ENCODE peak calls at places on chromosomes 16 and 17, in four cellular contexts. One of them, this sample, is unnamed.

GRCh38 chr16:456891-457483 is 31.5 kb downstream of the RAB11FIP3 start:
- DNase-seq in IMR-90: peak
- DNase-seq in pancreas: no peak
- DNase-seq in psoas muscle: no peak
- DNase-seq in this sample: no peak

GRCh38 chr17:48162305-48162934 is 54.9 kb downstream of the SNX11 start:
- DNase-seq in psoas muscle: no peak
- DNase-seq in IMR-90: no peak
- DNase-seq in pancreas: no peak
- DNase-seq in this sample: no peak

GRCh38 chr17:44627513-44627912 is 28.8 kb upstream of the MEIOC start:
- DNase-seq in psoas muscle: no peak
- DNase-seq in IMR-90: no peak
- DNase-seq in pancreas: no peak
- DNase-seq in this sample: no peak

GRCh38 chr17:60149691-60150582 is at the start of gene CA4:
- DNase-seq in pancreas: no peak
- DNase-seq in psoas muscle: no peak
- DNase-seq in IMR-90: no peak
- DNase-seq in this sample: peak

GRCh38 chr17:69141802-69142472 is at the start of gene ABCA6:
- DNase-seq in IMR-90: no peak
- DNase-seq in pancreas: no peak
- DNase-seq in psoas muscle: no peak
- DNase-seq in this sample: no peak

GRCh38 chr17:80362428-80363119 is 52.4 kb upstream of the ENDOV start:
- DNase-seq in pancreas: no peak
- DNase-seq in IMR-90: peak
- DNase-seq in psoas muscle: peak
- DNase-seq in this sample: no peak

GRCh38 chr16:28531777-28532744 is 6.7 kb downstream of the NUPR1 start:
- DNase-seq in psoas muscle: peak
- DNase-seq in pancreas: peak
- DNase-seq in IMR-90: no peak
- DNase-seq in this sample: no peak

GRCh38 chr16:67468731-67469130 is 12.2 kb downstream of the ATP6V0D1 start:
- DNase-seq in psoas muscle: no peak
- DNase-seq in pancreas: no peak
- DNase-seq in IMR-90: no peak
- DNase-seq in this sample: no peak

GRCh38 chr16:24508614-24509013 is 30.8 kb upstream of the RBBP6 start:
- DNase-seq in IMR-90: peak
- DNase-seq in psoas muscle: peak
- DNase-seq in pancreas: no peak
- DNase-seq in this sample: no peak

GRCh38 chr17:33039874-33040273 is 48.2 kb downstream of the SPACA3 start:
- DNase-seq in psoas muscle: no peak
- DNase-seq in IMR-90: peak
- DNase-seq in pancreas: no peak
- DNase-seq in this sample: no peak

GRCh38 chr16:2033057-2033911 is 6.6 kb downstream of the NHERF2 start:
- DNase-seq in psoas muscle: no peak
- DNase-seq in IMR-90: peak
- DNase-seq in pancreas: no peak
- DNase-seq in this sample: no peak

GRCh38 chr16:68784226-68784625 is 47.1 kb downstream of the CDH1 start:
- DNase-seq in pancreas: no peak
- DNase-seq in IMR-90: no peak
- DNase-seq in psoas muscle: no peak
- DNase-seq in this sample: no peak

GRCh38 chr17:73522107-73522506 is 122.1 kb downstream of the SDK2 start:
- DNase-seq in psoas muscle: peak
- DNase-seq in IMR-90: no peak
- DNase-seq in pancreas: no peak
- DNase-seq in this sample: no peak

GRCh38 chr16:728131-728889 is 1.4 kb downstream of the HAGHL start:
- DNase-seq in IMR-90: peak
- DNase-seq in pancreas: peak
- DNase-seq in psoas muscle: peak
- DNase-seq in this sample: peak

GRCh38 chr17:60305141-60305540 is 86.8 kb downstream of the USP32 start:
- DNase-seq in IMR-90: no peak
- DNase-seq in pancreas: no peak
- DNase-seq in psoas muscle: no peak
- DNase-seq in this sample: no peak

GRCh38 chr17:75542184-75542583 is 16.7 kb downstream of the LLGL2 start:
- DNase-seq in psoas muscle: no peak
- DNase-seq in pancreas: no peak
- DNase-seq in IMR-90: no peak
- DNase-seq in this sample: no peak

GRCh38 chr17:79180358-79181005 is 105.9 kb downstream of the ENGASE start:
- DNase-seq in IMR-90: no peak
- DNase-seq in pancreas: no peak
- DNase-seq in psoas muscle: no peak
- DNase-seq in this sample: no peak

GRCh38 chr17:30920282-30920681 is 1.5 kb upstream of the ADAP2 start:
- DNase-seq in pancreas: no peak
- DNase-seq in psoas muscle: peak
- DNase-seq in IMR-90: peak
- DNase-seq in this sample: no peak

GRCh38 chr17:75513667-75514052 is 1.7 kb downstream of the CASKIN2 start:
- DNase-seq in IMR-90: no peak
- DNase-seq in pancreas: no peak
- DNase-seq in psoas muscle: no peak
- DNase-seq in this sample: no peak

GRCh38 chr17:19494961-19495806 is 38.5 kb upstream of the SLC47A1 start:
- DNase-seq in pancreas: no peak
- DNase-seq in IMR-90: no peak
- DNase-seq in psoas muscle: no peak
- DNase-seq in this sample: no peak

GRCh38 chr16:67372664-67373063 is 20.6 kb downstream of the TPPP3 start:
- DNase-seq in pancreas: no peak
- DNase-seq in psoas muscle: no peak
- DNase-seq in IMR-90: peak
- DNase-seq in this sample: no peak

GRCh38 chr16:324451-325334 is 27.8 kb downstream of the AXIN1 start:
- DNase-seq in pancreas: no peak
- DNase-seq in psoas muscle: no peak
- DNase-seq in IMR-90: no peak
- DNase-seq in this sample: no peak

GRCh38 chr17:59914274-59914854 is 21.4 kb downstream of the RPS6KB1 start:
- DNase-seq in pancreas: no peak
- DNase-seq in IMR-90: peak
- DNase-seq in psoas muscle: no peak
- DNase-seq in this sample: no peak

GRCh38 chr17:1590031-1590746 is 27.6 kb upstream of the PITPNA start:
- DNase-seq in pancreas: no peak
- DNase-seq in psoas muscle: peak
- DNase-seq in IMR-90: peak
- DNase-seq in this sample: no peak

GRCh38 chr17:17819561-17819995 is 17.2 kb downstream of the SREBF1 start:
- DNase-seq in IMR-90: peak
- DNase-seq in pancreas: peak
- DNase-seq in psoas muscle: peak
- DNase-seq in this sample: peak

GRCh38 chr17:57615836-57616235 is 129.3 kb downstream of the CCDC182 start:
- DNase-seq in pancreas: no peak
- DNase-seq in psoas muscle: peak
- DNase-seq in IMR-90: no peak
- DNase-seq in this sample: no peak

GRCh38 chr17:41824086-41824485 is 11.3 kb downstream of the FKBP10 start:
- DNase-seq in IMR-90: no peak
- DNase-seq in pancreas: no peak
- DNase-seq in psoas muscle: no peak
- DNase-seq in this sample: no peak

GRCh38 chr17:34363183-34363661 is at the start of gene CCL1:
- DNase-seq in IMR-90: no peak
- DNase-seq in pancreas: no peak
- DNase-seq in psoas muscle: no peak
- DNase-seq in this sample: no peak

GRCh38 chr17:61402978-61403845 is 3.6 kb downstream of the TBX2 start:
- DNase-seq in pancreas: peak
- DNase-seq in IMR-90: peak
- DNase-seq in psoas muscle: peak
- DNase-seq in this sample: no peak

GRCh38 chr16:14302399-14303181 is 231.5 kb downstream of the MRTFB start:
- DNase-seq in pancreas: peak
- DNase-seq in IMR-90: no peak
- DNase-seq in psoas muscle: peak
- DNase-seq in this sample: peak

GRCh38 chr16:1890024-1890700 is 18.2 kb upstream of the MEIOB start:
- DNase-seq in pancreas: peak
- DNase-seq in psoas muscle: no peak
- DNase-seq in IMR-90: no peak
- DNase-seq in this sample: no peak

GRCh38 chr17:38333635-38334295 is 10.0 kb downstream of the GPR179 start:
- DNase-seq in IMR-90: no peak
- DNase-seq in pancreas: peak
- DNase-seq in psoas muscle: peak
- DNase-seq in this sample: peak

GRCh38 chr16:78673157-78673556 is 573.7 kb downstream of the WWOX start:
- DNase-seq in psoas muscle: no peak
- DNase-seq in IMR-90: no peak
- DNase-seq in pancreas: no peak
- DNase-seq in this sample: no peak

GRCh38 chr16:86070511-86070910 is 171.5 kb downstream of the IRF8 start:
- DNase-seq in pancreas: no peak
- DNase-seq in psoas muscle: no peak
- DNase-seq in IMR-90: no peak
- DNase-seq in this sample: peak

GRCh38 chr16:1102921-1103648 is 7.0 kb upstream of the C1QTNF8 start:
- DNase-seq in psoas muscle: peak
- DNase-seq in IMR-90: no peak
- DNase-seq in pancreas: peak
- DNase-seq in this sample: peak

GRCh38 chr16:13957197-13958078 is 37.5 kb downstream of the ERCC4 start:
- DNase-seq in psoas muscle: peak
- DNase-seq in IMR-90: peak
- DNase-seq in pancreas: peak
- DNase-seq in this sample: peak

GRCh38 chr17:35541434-35541833 is 4.0 kb upstream of the SLFN12L start:
- DNase-seq in psoas muscle: no peak
- DNase-seq in IMR-90: no peak
- DNase-seq in pancreas: no peak
- DNase-seq in this sample: no peak

GRCh38 chr17:17493249-17493985 is 2.8 kb downstream of the RASD1 start:
- DNase-seq in IMR-90: no peak
- DNase-seq in psoas muscle: peak
- DNase-seq in pancreas: no peak
- DNase-seq in this sample: no peak

GRCh38 chr17:72274632-72275031 is 153.8 kb downstream of the SOX9 start:
- DNase-seq in IMR-90: no peak
- DNase-seq in psoas muscle: no peak
- DNase-seq in pancreas: no peak
- DNase-seq in this sample: no peak

GRCh38 chr17:64080174-64080618 is 49.7 kb downstream of the ERN1 start:
- DNase-seq in psoas muscle: no peak
- DNase-seq in pancreas: no peak
- DNase-seq in IMR-90: no peak
- DNase-seq in this sample: no peak

GRCh38 chr17:64084086-64084939 is 45.6 kb downstream of the ERN1 start:
- DNase-seq in IMR-90: peak
- DNase-seq in psoas muscle: no peak
- DNase-seq in pancreas: no peak
- DNase-seq in this sample: no peak

GRCh38 chr17:64083571-64084085 is 46.3 kb downstream of the ERN1 start:
- DNase-seq in pancreas: no peak
- DNase-seq in IMR-90: no peak
- DNase-seq in psoas muscle: no peak
- DNase-seq in this sample: no peak

GRCh38 chr17:64083093-64083492 is 46.9 kb downstream of the ERN1 start:
- DNase-seq in pancreas: no peak
- DNase-seq in IMR-90: no peak
- DNase-seq in psoas muscle: no peak
- DNase-seq in this sample: no peak

GRCh38 chr17:64081802-64082799 is 47.8 kb downstream of the ERN1 start:
- DNase-seq in pancreas: no peak
- DNase-seq in IMR-90: peak
- DNase-seq in psoas muscle: no peak
- DNase-seq in this sample: no peak
- TF ChIP-seq CTCF in pancreas: no peak
- TF ChIP-seq CTCF in IMR-90: no peak
- TF ChIP-seq CTCF in psoas muscle: no peak
- TF ChIP-seq CTCF in this sample: no peak

GRCh38 chr17:78137392-78138203 is 7.0 kb downstream of the TMC8 start:
- DNase-seq in IMR-90: no peak
- DNase-seq in pancreas: peak
- DNase-seq in psoas muscle: no peak
- DNase-seq in this sample: no peak
- TF ChIP-seq CTCF in IMR-90: peak
- TF ChIP-seq CTCF in pancreas: no peak
- TF ChIP-seq CTCF in psoas muscle: peak
- TF ChIP-seq CTCF in this sample: peak

GRCh38 chr17:81533713-81534141 is 5.5 kb downstream of the FSCN2 start:
- DNase-seq in psoas muscle: no peak
- DNase-seq in pancreas: no peak
- DNase-seq in IMR-90: no peak
- DNase-seq in this sample: no peak
- TF ChIP-seq CTCF in psoas muscle: no peak
- TF ChIP-seq CTCF in pancreas: no peak
- TF ChIP-seq CTCF in IMR-90: no peak
- TF ChIP-seq CTCF in this sample: no peak

DNA sequence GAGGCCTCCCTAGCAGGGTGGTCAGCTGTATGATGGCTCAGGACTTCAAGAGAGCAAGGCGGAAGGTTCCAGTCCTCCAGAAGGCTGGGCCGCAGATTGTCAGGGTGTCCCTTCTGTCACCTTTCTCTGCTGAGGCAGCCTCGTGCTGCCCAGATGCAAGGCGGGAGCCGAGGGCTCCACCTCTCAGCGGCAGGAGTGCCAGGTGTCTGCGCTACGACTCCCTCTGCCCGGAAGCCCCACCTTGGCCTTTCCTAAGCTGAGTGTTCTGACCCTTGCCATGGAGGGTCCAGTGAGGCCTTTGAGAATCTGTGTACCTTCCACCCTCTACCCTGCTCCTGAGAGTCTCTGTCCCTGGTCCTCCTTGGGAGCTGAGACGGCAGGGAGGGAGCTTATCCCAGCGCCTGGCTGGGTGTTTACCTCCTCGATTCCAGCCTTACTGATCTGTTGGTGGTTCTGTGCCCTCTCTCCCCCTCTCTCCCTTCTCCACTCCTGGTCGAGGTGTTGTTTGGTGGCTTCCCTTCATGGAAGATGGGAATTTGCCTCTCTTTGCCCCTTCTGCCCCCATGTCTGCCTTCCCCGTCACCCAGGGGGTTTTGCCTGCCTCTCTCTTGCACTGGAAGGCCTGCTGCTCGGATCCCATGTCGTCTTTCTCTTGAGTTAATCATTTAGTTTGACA is 2.2 kb upstream of the ZNF750 start:
- DNase-seq in pancreas: peak
- DNase-seq in IMR-90: no peak
- DNase-seq in psoas muscle: no peak
- DNase-seq in this sample: no peak
- TF ChIP-seq CTCF in pancreas: no peak
- TF ChIP-seq CTCF in IMR-90: no peak
- TF ChIP-seq CTCF in psoas muscle: no peak
- TF ChIP-seq CTCF in this sample: no peak

GRCh38 chr16:54817432-54817831 is 113.2 kb upstream of the IRX5 start:
- DNase-seq in IMR-90: no peak
- DNase-seq in psoas muscle: no peak
- DNase-seq in pancreas: no peak
- DNase-seq in this sample: no peak
- TF ChIP-seq CTCF in IMR-90: no peak
- TF ChIP-seq CTCF in psoas muscle: peak
- TF ChIP-seq CTCF in pancreas: no peak
- TF ChIP-seq CTCF in this sample: no peak

This sample was measured in glutamatergic neuron.